ENCODE peak calls at places on chromosomes 1 and 21, in four cellular contexts. N, X, L and E are unnamed samples.

GRCh38 chr1:58939666-58940370 is 156.0 kb upstream of the JUN start:
- DNase-seq in N (no peak), X (no peak), L (no peak), E (no peak)

GRCh38 chr1:13965770-13966398 is 265.9 kb downstream of the PRDM2 start:
- DNase-seq in N (no peak), X (no peak), L (peak), E (no peak)

GRCh38 chr1:6614019-6614952 is 755 bp downstream of the PHF13 start:
- DNase-seq in N (no peak), X (peak), L (peak), E (peak)

GRCh38 chr1:218575079-218575478 is 229.9 kb downstream of the TGFB2 start:
- DNase-seq in N (no peak), X (no peak), L (no peak), E (no peak)

GRCh38 chr1:204479387-204480136 is 15.0 kb downstream of the PIK3C2B start:
- DNase-seq in N (no peak), X (no peak), L (no peak), E (no peak)

GRCh38 chr1:91948501-91949355 is 473 bp upstream of the BRDT start:
- DNase-seq in N (no peak), X (peak), L (no peak), E (no peak)

GRCh38 chr1:41920658-41921057 is 1.9 kb upstream of the HIVEP3 start:
- DNase-seq in N (no peak), X (no peak), L (no peak), E (no peak)

GRCh38 chr1:59767119-59767518 is 47.6 kb upstream of the HOOK1 start:
- DNase-seq in N (peak), X (no peak), L (peak), E (no peak)

GRCh38 chr21:37566790-37567725 is 200.5 kb downstream of the DYRK1A start:
- DNase-seq in N (no peak), X (no peak), L (peak), E (no peak)

GRCh38 chr21:38930838-38931237 is 125.1 kb downstream of the ETS2 start:
- DNase-seq in N (no peak), X (no peak), L (peak), E (no peak)

GRCh38 chr1:209889077-209889418 is 49.0 kb upstream of the SYT14 start:
- DNase-seq in N (no peak), X (no peak), L (no peak), E (no peak)

GRCh38 chr1:59707216-59707615 is 107.5 kb upstream of the HOOK1 start:
- DNase-seq in N (no peak), X (no peak), L (peak), E (no peak)

GRCh38 chr1:115429242-115429641 is 91.2 kb upstream of the NGF start:
- DNase-seq in N (no peak), X (no peak), L (peak), E (no peak)

GRCh38 chr1:47508900-47509488 is 71.2 kb downstream of the FOXD2 start:
- DNase-seq in N (peak), X (no peak), L (no peak), E (no peak)

GRCh38 chr1:61914823-61915482 is 172.7 kb downstream of the PATJ start:
- DNase-seq in N (no peak), X (no peak), L (no peak), E (no peak)

GRCh38 chr1:183517401-183517800 is 45.1 kb downstream of the SMG7 start:
- DNase-seq in N (no peak), X (no peak), L (no peak), E (no peak)

GRCh38 chr1:79193211-79194079 is 186.9 kb upstream of the ADGRL4 start:
- DNase-seq in N (no peak), X (no peak), L (peak), E (no peak)